ENCODE peak calls at places on chromosomes 3 and 15, in four cellular contexts. Y, D, K and E are unnamed samples. For H3K27me3, the result is how much of the 10 kb centered on the place peaks cover.

GRCh38 chr15:64552281-64552948 is 92.0 kb downstream of the ZNF609 start:
- DNase-seq in Y (no peak), D (no peak), K (no peak), E (no peak)

GRCh38 chr15:67957435-67958139 is 96.5 kb upstream of the PIAS1 start:
- DNase-seq in Y (no peak), D (no peak), K (no peak), E (no peak)

GRCh38 chr3:52831500-52832301 is 1.2 kb upstream of the ITIH4 start:
- DNase-seq in Y (no peak), D (peak), K (peak), E (peak)

GRCh38 chr3:126402666-126403302 is 8.1 kb downstream of the CFAP100 start:
- DNase-seq in Y (no peak), D (no peak), K (no peak), E (no peak)

GRCh38 chr15:97071658-97072057 is 741.2 kb downstream of the NR2F2 start:
- DNase-seq in Y (no peak), D (no peak), K (no peak), E (no peak)

GRCh38 chr3:172315401-172316091 is 132.7 kb downstream of the GHSR start:
- DNase-seq in Y (no peak), D (peak), K (peak), E (no peak)

GRCh38 chr15:44157679-44158078 is 37.4 kb downstream of the FRMD5 start:
- DNase-seq in Y (no peak), D (no peak), K (peak), E (no peak)

GRCh38 chr3:73143821-73144237 is 82.4 kb downstream of the EBLN2 start:
- DNase-seq in Y (no peak), D (no peak), K (no peak), E (no peak)

GRCh38 chr15:87267798-87268197 is 988.7 kb downstream of the NTRK3 start:
- DNase-seq in Y (no peak), D (no peak), K (peak), E (no peak)

GRCh38 chr3:27720899-27721716 is 1.0 kb downstream of the EOMES start:
- DNase-seq in Y (peak), D (no peak), K (no peak), E (no peak)
- H3K27me3 ChIP-seq in Y (half or more), D (half or more), K (half or more), E (under half)

GRCh38 chr3:13463618-13464400 is 16.3 kb upstream of the HDAC11 start:
- DNase-seq in Y (no peak), D (no peak), K (no peak), E (no peak)
- H3K27me3 ChIP-seq in Y (under half), D (under half), K (under half), E (under half)

GRCh38 chr3:157179365-157179803 is 19.4 kb upstream of the CCNL1 start:
- DNase-seq in Y (no peak), D (no peak), K (no peak), E (no peak)

GRCh38 chr3:157182879-157183278 is 22.9 kb upstream of the CCNL1 start:
- DNase-seq in Y (no peak), D (no peak), K (peak), E (no peak)

GRCh38 chr3:157176108-157176507 is 16.2 kb upstream of the CCNL1 start:
- DNase-seq in Y (peak), D (no peak), K (no peak), E (no peak)

GRCh38 chr3:157175678-157176077 is 15.7 kb upstream of the CCNL1 start:
- DNase-seq in Y (peak), D (peak), K (peak), E (no peak)

DNA sequence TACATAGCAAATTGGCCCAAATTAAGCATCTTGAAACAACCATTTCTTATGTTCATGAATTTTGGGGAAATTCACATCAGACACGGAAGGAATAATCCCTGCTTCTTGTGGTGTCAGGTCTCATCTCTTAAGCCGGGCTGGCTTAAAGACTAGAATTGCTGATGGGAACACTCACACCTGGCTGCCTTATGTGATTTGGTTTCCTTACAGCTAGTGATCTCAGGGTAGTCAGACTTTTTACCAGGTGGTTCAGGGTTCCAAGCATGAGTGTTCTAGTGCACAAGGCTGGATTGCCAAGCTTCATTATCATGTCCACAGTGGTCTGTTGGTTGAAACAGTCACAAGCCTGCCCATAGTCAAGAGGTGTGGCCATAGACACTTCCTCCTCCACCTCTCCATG is 20.3 kb upstream of the CCNL1 start:
- DNase-seq in Y (no peak), D (no peak), K (no peak), E (no peak)
- H3K27me3 ChIP-seq in Y (under half), D (under half), K (under half), E (under half)

GRCh38 chr3:53844262-53845102 is 1.7 kb downstream of the CHDH start:
- DNase-seq in Y (no peak), D (peak), K (no peak), E (no peak)

GRCh38 chr3:53846851-53847155 is 435 bp downstream of the IL17RB start:
- DNase-seq in Y (no peak), D (no peak), K (no peak), E (no peak)

GRCh38 chr3:53846134-53846850 is at the start of the genes CHDH and IL17RB:
- DNase-seq in Y (peak), D (peak), K (no peak), E (no peak)

GRCh38 chr3:53845881-53846133 is 412 bp downstream of the CHDH start:
- DNase-seq in Y (peak), D (no peak), K (no peak), E (no peak)

DNA sequence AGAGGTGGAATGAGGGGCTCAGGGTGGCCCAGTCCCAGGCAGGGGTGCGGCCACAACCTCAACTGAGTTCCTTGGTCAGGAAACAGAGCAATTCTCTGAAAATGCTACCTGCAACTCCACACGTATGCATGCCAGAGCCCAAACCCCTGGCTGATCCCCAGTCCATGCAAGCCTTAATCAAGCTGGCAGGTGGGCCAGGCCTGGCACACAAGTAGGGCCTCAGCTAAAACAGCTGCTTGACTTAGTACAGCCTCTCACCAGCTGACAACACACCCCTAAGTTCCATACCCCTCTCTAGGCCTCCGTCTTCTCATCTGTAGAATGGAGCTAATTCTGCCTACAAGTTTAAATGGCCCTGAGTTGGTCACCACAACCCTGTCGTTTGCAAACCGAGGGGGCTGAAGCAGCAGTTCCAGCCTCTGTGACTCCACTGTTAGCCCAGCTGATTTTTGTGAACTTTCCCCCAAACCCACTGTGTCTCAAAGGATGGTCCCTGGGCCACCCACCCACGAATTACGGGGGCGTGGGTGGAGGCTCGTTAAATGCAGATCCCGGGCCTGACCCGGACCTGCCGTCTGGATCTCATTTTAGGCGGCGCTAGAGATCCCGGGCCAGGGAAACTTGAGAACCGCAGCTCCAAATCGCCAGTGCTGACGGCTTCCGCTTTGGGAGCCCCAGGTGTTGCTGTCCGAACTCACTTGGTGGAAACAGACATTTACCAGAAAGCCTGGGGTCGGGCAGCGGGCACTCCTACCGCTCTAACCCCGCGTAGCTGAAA is 927 bp downstream of the CHDH start:
- DNase-seq in Y (peak), D (peak), K (peak), E (no peak)
- H3K27me3 ChIP-seq in Y (under half), D (under half), K (under half), E (under half)

GRCh38 chr15:72231847-72232461 is 964 bp upstream of the PKM start:
- DNase-seq in Y (peak), D (peak), K (peak), E (no peak)
- H3K27me3 ChIP-seq in Y (under half), D (under half), K (under half), E (under half)

GRCh38 chr3:2097641-2098191 is 950 bp upstream of the CNTN4 start:
- DNase-seq in Y (peak), D (peak), K (no peak), E (no peak)
- H3K27me3 ChIP-seq in Y (half or more), D (under half), K (under half), E (under half)

DNA sequence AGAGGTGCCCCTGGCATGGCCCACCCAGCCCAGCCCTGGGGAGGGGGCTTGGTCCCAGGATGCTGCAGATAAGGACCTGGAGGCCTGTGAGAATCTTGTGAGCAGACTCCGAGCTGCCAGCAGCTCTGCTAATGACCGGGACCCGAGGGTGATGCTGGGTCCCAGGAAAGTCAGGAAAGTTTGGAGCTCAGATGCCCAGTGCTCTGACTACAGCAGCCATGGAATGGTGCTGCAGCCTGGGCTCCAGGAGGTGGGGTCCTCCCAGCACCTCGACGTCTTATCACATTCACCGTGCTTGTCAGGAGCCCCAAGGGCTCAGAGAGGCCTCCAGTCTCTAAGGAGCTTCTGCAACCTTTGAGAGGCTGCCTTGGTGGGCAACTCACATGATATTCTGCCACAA is 34.3 kb upstream of the ADCY5 start:
- DNase-seq in Y (no peak), D (no peak), K (no peak), E (no peak)
- H3K27me3 ChIP-seq in Y (under half), D (under half), K (under half), E (under half)

DNA sequence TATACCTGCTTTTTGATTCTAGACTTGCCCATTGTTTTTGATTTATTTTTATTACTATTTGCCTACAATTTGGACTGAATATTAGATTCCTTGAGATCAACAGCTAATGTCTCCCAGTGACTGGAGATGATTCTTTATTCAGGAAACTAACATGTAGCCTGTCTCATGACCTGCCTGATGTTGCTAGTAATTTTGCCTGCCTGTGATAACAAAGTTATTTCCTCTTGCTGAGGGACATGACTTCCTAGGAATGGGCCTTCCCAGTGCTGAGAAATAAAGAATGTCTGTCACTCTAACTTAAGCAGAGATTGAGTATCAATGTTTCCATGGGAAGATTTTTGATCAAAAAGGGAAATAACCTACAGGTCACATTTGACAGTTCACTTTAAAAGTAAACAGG is 13.4 kb upstream of the NPHP3 start:
- DNase-seq in Y (no peak), D (no peak), K (no peak), E (no peak)
- H3K27me3 ChIP-seq in Y (under half), D (under half), K (under half), E (under half)